ENCODE peak calls at places on chromosomes 4 and X, in seven cellular contexts. One of them, this sample, is unnamed.

GRCh38 chr4:4461850-4462249 is 74.9 kb downstream of the NSG1 start:
- DNase-seq in transverse colon: peak
- DNase-seq in cardiac muscle cell: no peak
- DNase-seq in upper lobe of right lung: peak
- DNase-seq in AG04450: no peak
- DNase-seq in GM13977: no peak
- DNase-seq in A673: no peak
- DNase-seq in this sample: no peak

GRCh38 chr4:71807469-71807868 is 23.6 kb upstream of the GC start:
- DNase-seq in GM13977: no peak
- DNase-seq in transverse colon: no peak
- DNase-seq in upper lobe of right lung: no peak
- DNase-seq in cardiac muscle cell: no peak
- DNase-seq in A673: no peak
- DNase-seq in AG04450: no peak
- DNase-seq in this sample: no peak

GRCh38 chrX:136839196-136839595 is 41.3 kb downstream of the RBMX start:
- DNase-seq in transverse colon: no peak
- DNase-seq in cardiac muscle cell: no peak
- DNase-seq in A673: no peak
- DNase-seq in AG04450: no peak
- DNase-seq in upper lobe of right lung: no peak
- DNase-seq in GM13977: no peak
- DNase-seq in this sample: no peak

GRCh38 chr4:157819693-157820464 is 352.9 kb downstream of the GASK1B start:
- DNase-seq in A673: no peak
- DNase-seq in GM13977: no peak
- DNase-seq in transverse colon: no peak
- DNase-seq in upper lobe of right lung: no peak
- DNase-seq in AG04450: no peak
- DNase-seq in cardiac muscle cell: no peak
- DNase-seq in this sample: no peak

GRCh38 chr4:54482529-54482961 is 175.2 kb upstream of the KIT start:
- DNase-seq in upper lobe of right lung: no peak
- DNase-seq in A673: no peak
- DNase-seq in GM13977: no peak
- DNase-seq in transverse colon: no peak
- DNase-seq in AG04450: no peak
- DNase-seq in cardiac muscle cell: peak
- DNase-seq in this sample: no peak

GRCh38 chrX:12891915-12892506 is 14.4 kb upstream of the TLR8 start:
- DNase-seq in AG04450: no peak
- DNase-seq in A673: no peak
- DNase-seq in upper lobe of right lung: no peak
- DNase-seq in transverse colon: no peak
- DNase-seq in cardiac muscle cell: no peak
- DNase-seq in GM13977: peak
- DNase-seq in this sample: no peak

GRCh38 chrX:19017271-19017670 is 33.4 kb upstream of the PHKA2 start:
- DNase-seq in A673: peak
- DNase-seq in upper lobe of right lung: no peak
- DNase-seq in AG04450: no peak
- DNase-seq in transverse colon: no peak
- DNase-seq in cardiac muscle cell: peak
- DNase-seq in GM13977: peak
- DNase-seq in this sample: no peak

GRCh38 chrX:43633757-43634156 is 22.3 kb upstream of the MAOA start:
- DNase-seq in transverse colon: no peak
- DNase-seq in A673: no peak
- DNase-seq in cardiac muscle cell: no peak
- DNase-seq in GM13977: no peak
- DNase-seq in AG04450: no peak
- DNase-seq in upper lobe of right lung: no peak
- DNase-seq in this sample: no peak

GRCh38 chr4:101355767-101356702 is 8.7 kb upstream of the PPP3CA start:
- DNase-seq in GM13977: no peak
- DNase-seq in transverse colon: no peak
- DNase-seq in cardiac muscle cell: peak
- DNase-seq in AG04450: peak
- DNase-seq in A673: no peak
- DNase-seq in upper lobe of right lung: no peak
- DNase-seq in this sample: no peak

GRCh38 chr4:7067147-7067522 is 729 bp downstream of the GRPEL1 start:
- DNase-seq in upper lobe of right lung: peak
- DNase-seq in GM13977: no peak
- DNase-seq in A673: no peak
- DNase-seq in cardiac muscle cell: no peak
- DNase-seq in transverse colon: peak
- DNase-seq in AG04450: no peak
- DNase-seq in this sample: no peak

GRCh38 chr4:7068279-7068842 is 497 bp upstream of the GRPEL1 start:
- DNase-seq in transverse colon: no peak
- DNase-seq in upper lobe of right lung: no peak
- DNase-seq in AG04450: no peak
- DNase-seq in GM13977: no peak
- DNase-seq in A673: no peak
- DNase-seq in cardiac muscle cell: no peak
- DNase-seq in this sample: no peak

GRCh38 chr4:7066493-7066892 is 1.4 kb downstream of the GRPEL1 start:
- DNase-seq in transverse colon: peak
- DNase-seq in cardiac muscle cell: no peak
- DNase-seq in AG04450: no peak
- DNase-seq in GM13977: no peak
- DNase-seq in A673: no peak
- DNase-seq in upper lobe of right lung: peak
- DNase-seq in this sample: no peak

GRCh38 chr4:7068883-7069282 is 1.0 kb upstream of the GRPEL1 start:
- DNase-seq in A673: peak
- DNase-seq in AG04450: no peak
- DNase-seq in GM13977: no peak
- DNase-seq in cardiac muscle cell: no peak
- DNase-seq in transverse colon: no peak
- DNase-seq in upper lobe of right lung: no peak
- DNase-seq in this sample: no peak

GRCh38 chr4:7067523-7068278 is at the start of gene GRPEL1:
- DNase-seq in transverse colon: peak
- DNase-seq in upper lobe of right lung: peak
- DNase-seq in A673: peak
- DNase-seq in GM13977: peak
- DNase-seq in cardiac muscle cell: peak
- DNase-seq in AG04450: peak
- DNase-seq in this sample: peak
- TF ChIP-seq CTCF in transverse colon: no peak
- TF ChIP-seq CTCF in upper lobe of right lung: peak
- TF ChIP-seq CTCF in A673: no peak
- TF ChIP-seq CTCF in GM13977: no peak
- TF ChIP-seq CTCF in cardiac muscle cell: no peak
- TF ChIP-seq CTCF in AG04450: no peak
- TF ChIP-seq CTCF in this sample: no peak

GRCh38 chr4:38077791-38078489 is 117.7 kb downstream of the PTTG2 start:
- DNase-seq in cardiac muscle cell: no peak
- DNase-seq in GM13977: no peak
- DNase-seq in AG04450: no peak
- DNase-seq in transverse colon: no peak
- DNase-seq in upper lobe of right lung: no peak
- DNase-seq in A673: no peak
- DNase-seq in this sample: no peak
- TF ChIP-seq CTCF in cardiac muscle cell: no peak
- TF ChIP-seq CTCF in GM13977: no peak
- TF ChIP-seq CTCF in AG04450: no peak
- TF ChIP-seq CTCF in transverse colon: no peak
- TF ChIP-seq CTCF in upper lobe of right lung: no peak
- TF ChIP-seq CTCF in A673: no peak
- TF ChIP-seq CTCF in this sample: no peak

DNA sequence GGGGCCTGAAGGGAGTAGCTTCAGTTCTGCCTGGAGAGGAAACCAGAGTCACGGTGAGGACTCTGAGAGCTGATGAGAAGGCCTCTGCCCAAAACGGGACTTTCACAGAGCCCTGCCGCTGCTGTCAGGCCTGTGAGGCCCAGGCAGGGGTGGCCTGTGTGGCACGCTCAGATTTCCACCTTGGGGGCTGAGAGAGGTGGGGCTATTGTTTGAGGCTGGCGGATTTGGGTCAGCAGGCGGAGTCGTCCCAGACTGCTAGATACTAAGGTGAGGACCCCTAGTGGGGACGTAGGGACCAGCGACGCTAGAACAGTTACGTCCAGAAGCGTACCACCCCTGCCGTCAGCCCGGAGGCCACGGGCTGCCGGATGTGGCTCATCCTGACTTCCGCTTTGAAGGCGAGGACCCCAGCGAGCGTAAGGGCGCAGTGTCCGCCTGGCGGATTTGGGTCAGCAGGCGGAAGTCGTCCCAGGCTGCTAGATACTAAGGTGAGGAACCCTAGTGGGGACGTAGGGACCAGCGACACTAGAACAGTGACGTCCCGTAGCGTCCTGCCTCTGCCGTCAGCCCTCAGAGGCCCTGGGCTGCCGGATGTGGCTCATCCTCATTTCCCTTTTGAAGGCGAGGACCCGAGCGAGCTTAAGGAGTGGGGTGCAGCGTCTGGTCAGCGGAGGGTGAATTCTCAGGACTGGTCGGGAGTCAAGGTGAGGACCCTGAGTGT is at the start of gene MAGEB1:
- DNase-seq in cardiac muscle cell: no peak
- DNase-seq in upper lobe of right lung: no peak
- DNase-seq in GM13977: no peak
- DNase-seq in A673: peak
- DNase-seq in transverse colon: no peak
- DNase-seq in AG04450: no peak
- DNase-seq in this sample: no peak
- TF ChIP-seq CTCF in cardiac muscle cell: no peak
- TF ChIP-seq CTCF in upper lobe of right lung: no peak
- TF ChIP-seq CTCF in GM13977: no peak
- TF ChIP-seq CTCF in A673: peak
- TF ChIP-seq CTCF in transverse colon: no peak
- TF ChIP-seq CTCF in AG04450: no peak
- TF ChIP-seq CTCF in this sample: no peak

GRCh38 chr4:185128272-185129119 is 14.6 kb upstream of the SLC25A4 start:
- DNase-seq in A673: peak
- DNase-seq in GM13977: peak
- DNase-seq in transverse colon: peak
- DNase-seq in upper lobe of right lung: peak
- DNase-seq in AG04450: no peak
- DNase-seq in cardiac muscle cell: peak
- DNase-seq in this sample: peak
- TF ChIP-seq CTCF in A673: peak
- TF ChIP-seq CTCF in GM13977: no peak
- TF ChIP-seq CTCF in transverse colon: peak
- TF ChIP-seq CTCF in upper lobe of right lung: peak
- TF ChIP-seq CTCF in AG04450: no peak
- TF ChIP-seq CTCF in cardiac muscle cell: peak
- TF ChIP-seq CTCF in this sample: no peak

DNA sequence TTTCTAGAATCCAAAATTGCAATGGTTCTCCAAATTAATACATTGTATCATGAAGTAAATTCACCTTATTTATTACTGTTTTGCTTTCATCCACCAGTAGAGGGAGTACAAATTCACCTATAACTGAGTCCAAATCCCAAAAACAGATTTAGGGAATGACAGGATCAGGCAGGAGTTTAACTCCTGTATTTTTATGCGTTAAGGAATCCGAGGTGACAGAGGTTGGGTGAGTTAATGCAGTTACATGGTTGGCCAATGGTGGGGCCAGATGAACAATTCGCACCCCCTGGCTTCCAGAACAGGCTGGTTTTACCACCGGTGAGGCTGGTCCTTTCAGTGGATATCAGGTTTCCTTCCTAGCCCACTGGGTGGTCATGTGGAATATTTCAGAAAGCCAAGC is 82.4 kb downstream of the MTNR1A start:
- DNase-seq in A673: peak
- DNase-seq in AG04450: peak
- DNase-seq in GM13977: no peak
- DNase-seq in transverse colon: no peak
- DNase-seq in cardiac muscle cell: peak
- DNase-seq in upper lobe of right lung: no peak
- DNase-seq in this sample: no peak
- TF ChIP-seq CTCF in A673: peak
- TF ChIP-seq CTCF in AG04450: peak
- TF ChIP-seq CTCF in GM13977: peak
- TF ChIP-seq CTCF in transverse colon: peak
- TF ChIP-seq CTCF in cardiac muscle cell: peak
- TF ChIP-seq CTCF in upper lobe of right lung: peak
- TF ChIP-seq CTCF in this sample: no peak

GRCh38 chrX:20218809-20219505 is 47.8 kb downstream of the RPS6KA3 start:
- DNase-seq in AG04450: no peak
- DNase-seq in transverse colon: no peak
- DNase-seq in A673: peak
- DNase-seq in cardiac muscle cell: peak
- DNase-seq in GM13977: no peak
- DNase-seq in upper lobe of right lung: no peak
- DNase-seq in this sample: no peak
- TF ChIP-seq CTCF in AG04450: peak
- TF ChIP-seq CTCF in transverse colon: no peak
- TF ChIP-seq CTCF in A673: peak
- TF ChIP-seq CTCF in cardiac muscle cell: peak
- TF ChIP-seq CTCF in GM13977: no peak
- TF ChIP-seq CTCF in upper lobe of right lung: no peak
- TF ChIP-seq CTCF in this sample: no peak

GRCh38 chrX:131729295-131729694 is 185.4 kb downstream of the OR13H1 start:
- DNase-seq in AG04450: no peak
- DNase-seq in upper lobe of right lung: no peak
- DNase-seq in GM13977: peak
- DNase-seq in transverse colon: peak
- DNase-seq in A673: peak
- DNase-seq in cardiac muscle cell: no peak
- DNase-seq in this sample: no peak
- TF ChIP-seq CTCF in AG04450: no peak
- TF ChIP-seq CTCF in upper lobe of right lung: no peak
- TF ChIP-seq CTCF in GM13977: peak
- TF ChIP-seq CTCF in transverse colon: no peak
- TF ChIP-seq CTCF in A673: peak
- TF ChIP-seq CTCF in cardiac muscle cell: no peak
- TF ChIP-seq CTCF in this sample: no peak

GRCh38 chrX:70554081-70554480 is 109.4 kb downstream of the DLG3 start:
- DNase-seq in GM13977: no peak
- DNase-seq in transverse colon: no peak
- DNase-seq in AG04450: no peak
- DNase-seq in cardiac muscle cell: peak
- DNase-seq in upper lobe of right lung: no peak
- DNase-seq in A673: peak
- DNase-seq in this sample: no peak
- TF ChIP-seq CTCF in GM13977: peak
- TF ChIP-seq CTCF in transverse colon: peak
- TF ChIP-seq CTCF in AG04450: peak
- TF ChIP-seq CTCF in cardiac muscle cell: peak
- TF ChIP-seq CTCF in upper lobe of right lung: peak
- TF ChIP-seq CTCF in A673: peak
- TF ChIP-seq CTCF in this sample: no peak

GRCh38 chrX:10325606-10326005 is 168.8 kb downstream of the CLCN4 start:
- DNase-seq in GM13977: no peak
- DNase-seq in transverse colon: no peak
- DNase-seq in upper lobe of right lung: no peak
- DNase-seq in A673: peak
- DNase-seq in cardiac muscle cell: peak
- DNase-seq in AG04450: no peak
- DNase-seq in this sample: no peak

GRCh38 chrX:10327651-10328050 is 170.9 kb downstream of the CLCN4 start:
- DNase-seq in transverse colon: no peak
- DNase-seq in A673: peak
- DNase-seq in cardiac muscle cell: no peak
- DNase-seq in GM13977: no peak
- DNase-seq in upper lobe of right lung: no peak
- DNase-seq in AG04450: no peak
- DNase-seq in this sample: no peak

GRCh38 chrX:10329984-10330383 is 173.2 kb downstream of the CLCN4 start:
- DNase-seq in cardiac muscle cell: no peak
- DNase-seq in upper lobe of right lung: no peak
- DNase-seq in GM13977: no peak
- DNase-seq in A673: no peak
- DNase-seq in AG04450: no peak
- DNase-seq in transverse colon: no peak
- DNase-seq in this sample: no peak

GRCh38 chrX:10326578-10326977 is 169.8 kb downstream of the CLCN4 start:
- DNase-seq in AG04450: no peak
- DNase-seq in transverse colon: no peak
- DNase-seq in cardiac muscle cell: peak
- DNase-seq in GM13977: no peak
- DNase-seq in upper lobe of right lung: no peak
- DNase-seq in A673: peak
- DNase-seq in this sample: no peak
- TF ChIP-seq CTCF in AG04450: peak
- TF ChIP-seq CTCF in transverse colon: no peak
- TF ChIP-seq CTCF in cardiac muscle cell: peak
- TF ChIP-seq CTCF in GM13977: peak
- TF ChIP-seq CTCF in upper lobe of right lung: no peak
- TF ChIP-seq CTCF in A673: peak
- TF ChIP-seq CTCF in this sample: no peak

This sample was measured in activated B cell treated with CpG ODN at 0.5 μM for 24 hours.